ENCODE peak calls at places on chromosomes 6 and 20, in eight cellular contexts. P is GM12878, X is fibroblast of mammary gland, Y is lower lobe of right lung, F is AG10803, M is SK-N-SH, V is AG04449, L is AG04450. A is an unnamed sample.

GRCh38 chr6:90538651-90539050 is 48.2 kb downstream of the MAP3K7 start:
- DNase-seq in M (no peak), L (no peak), X (no peak), P (no peak), V (no peak), F (no peak), Y (no peak), A (no peak)

GRCh38 chr6:139336488-139336887 is 38.0 kb downstream of the CITED2 start:
- DNase-seq in X (peak), F (no peak), M (no peak), L (no peak), P (no peak), Y (no peak), V (no peak), A (no peak)

GRCh38 chr6:156131221-156131903 is 645.8 kb upstream of the ARID1B start:
- DNase-seq in P (peak), L (no peak), M (no peak), X (no peak), Y (no peak), F (no peak), V (no peak), A (no peak)

GRCh38 chr6:85126448-85127178 is 323.3 kb upstream of the NT5E start:
- DNase-seq in P (no peak), L (no peak), F (peak), M (peak), Y (peak), V (no peak), X (peak), A (peak)

GRCh38 chr20:43916073-43916874 is 1.6 kb downstream of the TOX2 start:
- DNase-seq in V (no peak), L (no peak), Y (no peak), X (no peak), F (peak), M (peak), P (no peak), A (peak)

GRCh38 chr20:58598271-58599015 is 52.6 kb upstream of the STX16 start:
- DNase-seq in M (peak), F (peak), Y (no peak), P (no peak), V (peak), X (peak), L (peak), A (peak)

GRCh38 chr6:53284901-53285300 is 63.8 kb downstream of the ELOVL5 start:
- DNase-seq in X (no peak), L (no peak), P (no peak), V (no peak), Y (no peak), M (no peak), F (no peak), A (no peak)

GRCh38 chr6:109513571-109514071 is 30.6 kb upstream of the ZBTB24 start:
- DNase-seq in V (peak), L (no peak), M (no peak), P (no peak), Y (no peak), X (peak), F (peak), A (no peak)

GRCh38 chr6:111950661-111951426 is 77.6 kb upstream of the FYN start:
- DNase-seq in Y (no peak), X (peak), P (no peak), M (peak), F (peak), L (no peak), V (no peak), A (peak)

GRCh38 chr6:160730911-160731310 is 28.9 kb downstream of the PLG start:
- DNase-seq in F (no peak), P (no peak), L (no peak), V (no peak), Y (no peak), M (no peak), X (no peak), A (peak)
- TF ChIP-seq CTCF in F (peak), P (peak), L (no peak), V (no peak), Y (no peak), M (peak), X (peak), A (peak)

GRCh38 chr6:145962581-145962980 is 1.6 kb downstream of the SHPRH start:
- DNase-seq in L (no peak), Y (no peak), P (no peak), M (no peak), V (no peak), F (no peak), X (no peak), A (no peak)
- H3K4me3 ChIP-seq in L (peak), Y (peak), P (peak), M (no peak), V (peak), F (peak), X (peak), A (peak)

GRCh38 chr6:127515794-127516675 is 3.1 kb downstream of the MTCL3 start:
- DNase-seq in X (peak), F (peak), P (no peak), M (peak), Y (peak), V (no peak), L (no peak), A (peak)
- TF ChIP-seq CTCF in X (no peak), F (peak), P (no peak), M (peak), Y (no peak), V (peak), L (no peak), A (no peak)

GRCh38 chr20:10219452-10219791 is 792 bp downstream of the SNAP25 start:
- DNase-seq in M (peak), Y (peak), P (no peak), X (peak), F (peak), L (no peak), V (no peak), A (peak)

GRCh38 chr20:10217517-10218410 is 866 bp upstream of the SNAP25 start:
- DNase-seq in V (no peak), P (no peak), L (peak), F (peak), Y (no peak), M (peak), X (peak), A (peak)

GRCh38 chr20:10221022-10221421 is 2.4 kb downstream of the SNAP25 start:
- DNase-seq in F (no peak), P (no peak), Y (no peak), L (no peak), V (no peak), X (no peak), M (no peak), A (no peak)

GRCh38 chr20:10219993-10220750 is 1.5 kb downstream of the SNAP25 start:
- DNase-seq in F (no peak), P (no peak), M (no peak), X (no peak), V (no peak), Y (no peak), L (no peak), A (no peak)

DNA sequence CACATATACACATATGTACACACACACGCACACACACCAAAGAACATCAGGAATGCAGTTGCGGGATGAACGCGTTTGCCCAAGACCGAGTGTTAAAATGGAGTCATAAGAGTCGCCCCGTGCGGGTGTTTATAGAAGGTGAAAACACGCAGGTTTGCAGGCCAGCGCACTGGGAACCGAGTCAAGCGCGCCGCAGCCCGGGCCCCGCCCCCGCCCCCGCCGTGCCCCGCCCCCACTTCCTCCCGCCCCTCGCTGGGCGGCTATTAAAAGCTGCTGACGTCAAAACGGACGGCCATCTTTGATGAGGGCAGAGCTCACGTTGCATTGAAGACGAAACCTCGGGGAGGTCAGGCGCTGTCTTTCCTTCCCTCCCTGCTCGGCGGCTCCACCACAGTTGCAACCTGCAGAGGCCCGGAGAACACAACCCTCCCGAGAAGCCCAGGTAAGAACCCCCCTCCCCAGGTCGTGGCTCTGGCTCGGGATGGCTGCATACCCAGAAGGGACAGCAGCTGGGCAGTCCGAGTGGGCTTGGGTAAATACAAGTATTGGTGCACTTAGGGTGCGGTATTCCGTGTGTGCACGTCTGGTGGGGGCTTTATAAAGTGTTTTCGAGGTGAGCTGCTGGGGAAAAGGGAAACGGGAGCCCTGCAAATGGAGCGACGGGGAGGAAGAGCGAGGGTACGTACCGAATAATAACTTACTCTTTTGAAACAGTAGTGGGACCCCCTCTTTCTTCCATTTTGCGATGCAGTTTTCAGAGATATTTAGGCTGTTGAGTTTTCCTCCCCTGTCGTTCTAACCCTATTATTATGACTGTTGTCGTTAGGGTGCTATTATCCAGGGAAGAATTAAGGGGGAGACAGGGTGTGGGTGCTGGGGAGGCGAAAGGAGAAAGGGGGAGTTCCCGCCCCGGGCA is at the start of gene SNAP25:
- DNase-seq in V (no peak), P (no peak), X (peak), M (peak), Y (no peak), F (peak), L (peak), A (peak)
- H3K4me3 ChIP-seq in V (no peak), P (no peak), X (peak), M (peak), Y (peak), F (peak), L (peak), A (peak)

GRCh38 chr20:31260326-31260932 is 3.0 kb downstream of the DEFB115 start:
- DNase-seq in Y (no peak), M (peak), L (no peak), F (no peak), P (no peak), X (no peak), V (no peak), A (no peak)
- TF ChIP-seq CTCF in Y (peak), M (peak), L (no peak), F (no peak), P (peak), X (peak), V (no peak), A (peak)

GRCh38 chr20:56393653-56394052 is 1.2 kb downstream of the CSTF1 start:
- DNase-seq in V (no peak), X (no peak), M (no peak), P (no peak), Y (no peak), F (no peak), L (no peak), A (no peak)
- H3K4me3 ChIP-seq in V (peak), X (peak), M (peak), P (peak), Y (peak), F (peak), L (peak), A (peak)

GRCh38 chr20:47175501-47175900 is 181.0 kb downstream of the ZMYND8 start:
- DNase-seq in P (no peak), M (no peak), L (no peak), X (no peak), F (no peak), V (no peak), Y (no peak), A (no peak)

GRCh38 chr20:47172579-47172978 is 183.9 kb downstream of the ZMYND8 start:
- DNase-seq in Y (no peak), L (no peak), P (no peak), M (no peak), X (no peak), V (no peak), F (no peak), A (no peak)

GRCh38 chr20:47174844-47175243 is 181.7 kb downstream of the ZMYND8 start:
- DNase-seq in M (no peak), X (no peak), P (no peak), Y (no peak), F (no peak), L (no peak), V (no peak), A (no peak)

GRCh38 chr20:47178277-47178676 is 178.2 kb downstream of the ZMYND8 start:
- DNase-seq in V (no peak), X (no peak), P (no peak), Y (no peak), M (no peak), F (no peak), L (no peak), A (no peak)

GRCh38 chr20:47173596-47174216 is 182.8 kb downstream of the ZMYND8 start:
- DNase-seq in L (no peak), P (no peak), M (no peak), Y (no peak), F (no peak), X (no peak), V (no peak), A (no peak)
- TF ChIP-seq CTCF in L (no peak), P (no peak), M (no peak), Y (no peak), F (no peak), X (no peak), V (no peak), A (no peak)